ENCODE peak calls at places on chromosome 19, in six cellular contexts. S is heart right ventricle, C is transverse colon, Q is breast epithelium, R is adipocyte, A is thyroid gland. F is an unnamed sample. For H3K4me1, the result is how much of the 10 kb centered on the place peaks cover.

GRCh38 chr19:7078007-7078406 is 8.5 kb downstream of the ZNF557 start:
- DNase-seq in S (no peak), C (no peak), Q (no peak), R (no peak), A (no peak), F (no peak)

GRCh38 chr19:41309225-41310030 is 544 bp upstream of the CCDC97 start:
- DNase-seq in S (no peak), C (no peak), Q (no peak), R (no peak), A (peak), F (no peak)

GRCh38 chr19:313988-314815 is 23.0 kb upstream of the PLPP2 start:
- DNase-seq in S (no peak), C (no peak), Q (no peak), R (no peak), A (no peak), F (peak)

GRCh38 chr19:36093146-36093662 is 17.7 kb upstream of the OVOL3 start:
- DNase-seq in S (no peak), C (no peak), Q (no peak), R (no peak), A (no peak), F (no peak)

GRCh38 chr19:33906578-33907335 is 110.1 kb downstream of the KCTD15 start:
- DNase-seq in S (peak), C (no peak), Q (peak), R (no peak), A (peak), F (no peak)

GRCh38 chr19:282501-282900 is 8.7 kb downstream of the PLPP2 start:
- DNase-seq in S (no peak), C (no peak), Q (no peak), R (no peak), A (no peak), F (no peak)

GRCh38 chr19:17184381-17184841 is 30.7 kb upstream of the USE1 start:
- DNase-seq in S (no peak), C (peak), Q (no peak), R (no peak), A (no peak), F (no peak)

GRCh38 chr19:28482221-28482620 is 730.7 kb downstream of the UQCRFS1 start:
- DNase-seq in S (no peak), C (no peak), Q (no peak), R (no peak), A (peak), F (no peak)

GRCh38 chr19:7515471-7516226 is at the start of gene ZNF358:
- DNase-seq in S (peak), C (peak), Q (no peak), R (peak), A (peak), F (peak)

GRCh38 chr19:15449620-15450527 is at the start of gene WIZ:
- DNase-seq in S (peak), C (peak), Q (peak), R (peak), A (peak), F (peak)

GRCh38 chr19:49786432-49786831 is 19.6 kb downstream of the AP2A1 start:
- DNase-seq in S (no peak), C (no peak), Q (no peak), R (peak), A (no peak), F (no peak)

GRCh38 chr19:56671613-56671994 is at the start of gene ZNF835:
- DNase-seq in S (peak), C (peak), Q (peak), R (no peak), A (peak), F (peak)

GRCh38 chr19:10416380-10417257 is 3.7 kb upstream of the PDE4A start:
- DNase-seq in S (peak), C (peak), Q (peak), R (peak), A (peak), F (peak)

GRCh38 chr19:51799998-51800848 is 5.3 kb downstream of the FPR3 start:
- DNase-seq in S (peak), C (no peak), Q (no peak), R (no peak), A (peak), F (no peak)

GRCh38 chr19:734716-735115 is 16.2 kb upstream of the MISP start:
- DNase-seq in S (no peak), C (no peak), Q (no peak), R (no peak), A (no peak), F (no peak)

GRCh38 chr19:58538257-58539168 is 5.4 kb upstream of the TRIM28 start:
- DNase-seq in S (peak), C (no peak), Q (no peak), R (no peak), A (peak), F (peak)

GRCh38 chr19:5067666-5068065 is 98.8 kb downstream of the KDM4B start:
- DNase-seq in S (no peak), C (no peak), Q (no peak), R (no peak), A (no peak), F (no peak)

GRCh38 chr19:17296278-17296677 is 6.9 kb downstream of the ABHD8 start:
- DNase-seq in S (no peak), C (no peak), Q (no peak), R (peak), A (no peak), F (no peak)

GRCh38 chr19:3253270-3253669 is 28.8 kb downstream of the CELF5 start:
- DNase-seq in S (no peak), C (no peak), Q (no peak), R (no peak), A (no peak), F (no peak)

GRCh38 chr19:7789447-7789846 is 26.4 kb downstream of the CLEC4M start:
- DNase-seq in S (no peak), C (peak), Q (no peak), R (no peak), A (no peak), F (no peak)

GRCh38 chr19:8530061-8530679 is 16.2 kb upstream of the ZNF414 start:
- DNase-seq in S (no peak), C (no peak), Q (no peak), R (no peak), A (no peak), F (no peak)

GRCh38 chr19:4077800-4078683 is 11.3 kb upstream of the ZBTB7A start:
- DNase-seq in S (peak), C (peak), Q (peak), R (peak), A (peak), F (peak)

GRCh38 chr19:4970558-4971423 is 1.9 kb downstream of the KDM4B start:
- DNase-seq in S (peak), C (peak), Q (no peak), R (peak), A (peak), F (peak)

GRCh38 chr19:33545209-33545981 is 23.8 kb upstream of the PEPD start:
- DNase-seq in S (no peak), C (no peak), Q (no peak), R (no peak), A (no peak), F (no peak)

GRCh38 chr19:11125994-11126685 is 29.4 kb downstream of the SPC24 start:
- DNase-seq in S (peak), C (peak), Q (peak), R (peak), A (peak), F (peak)

GRCh38 chr19:56294557-56294956 is 20.1 kb downstream of the ZSCAN5A start:
- DNase-seq in S (no peak), C (no peak), Q (no peak), R (no peak), A (no peak), F (no peak)

GRCh38 chr19:56608274-56608964 is 13.3 kb downstream of the ZNF71 start:
- DNase-seq in S (no peak), C (no peak), Q (no peak), R (no peak), A (no peak), F (no peak)

GRCh38 chr19:51916167-51916566 is 11.1 kb upstream of the ZNF613 start:
- DNase-seq in S (no peak), C (no peak), Q (no peak), R (no peak), A (no peak), F (no peak)

GRCh38 chr19:16429066-16429758 is 42.6 kb downstream of the EPS15L1 start:
- DNase-seq in S (peak), C (no peak), Q (peak), R (no peak), A (peak), F (peak)

GRCh38 chr19:14400913-14401312 is 18.2 kb downstream of the DDX39A start:
- DNase-seq in S (no peak), C (no peak), Q (no peak), R (no peak), A (peak), F (no peak)

GRCh38 chr19:4014541-4015491 is 7.3 kb downstream of the PIAS4 start:
- DNase-seq in S (peak), C (no peak), Q (peak), R (no peak), A (no peak), F (peak)

GRCh38 chr19:37654118-37654517 is 1.1 kb downstream of the ZFP30 start:
- DNase-seq in S (no peak), C (no peak), Q (no peak), R (peak), A (no peak), F (no peak)

GRCh38 chr19:14440049-14440448 is 6.9 kb downstream of the PKN1 start:
- DNase-seq in S (peak), C (peak), Q (no peak), R (no peak), A (peak), F (peak)

DNA sequence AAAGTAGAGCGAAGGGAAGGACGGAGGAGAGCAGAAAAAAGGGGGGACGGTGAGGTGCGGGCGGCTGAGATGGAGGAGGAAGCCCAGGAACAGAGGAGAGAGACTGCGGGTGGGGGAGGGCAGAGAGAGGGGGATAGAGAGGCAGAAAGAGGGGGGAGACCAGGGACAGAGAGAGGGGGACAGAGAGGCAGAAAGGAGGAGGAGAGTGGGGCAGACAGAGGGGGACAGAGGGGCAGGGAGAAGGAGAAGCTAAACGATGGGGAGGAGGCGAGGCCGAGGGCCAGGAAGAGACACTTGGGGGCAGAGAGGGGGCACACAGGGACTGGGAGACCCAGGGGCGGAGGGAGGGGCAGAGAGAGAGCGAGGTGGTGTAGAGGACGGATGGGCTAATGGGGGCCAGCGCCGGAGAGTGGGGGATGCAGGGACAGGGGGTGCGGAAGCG is 711 bp downstream of the MEIS3 start:
- DNase-seq in S (no peak), C (no peak), Q (no peak), R (peak), A (no peak), F (no peak)
- H3K4me3 ChIP-seq in S (peak), C (peak), Q (peak), R (peak), A (no peak), F (peak)

DNA sequence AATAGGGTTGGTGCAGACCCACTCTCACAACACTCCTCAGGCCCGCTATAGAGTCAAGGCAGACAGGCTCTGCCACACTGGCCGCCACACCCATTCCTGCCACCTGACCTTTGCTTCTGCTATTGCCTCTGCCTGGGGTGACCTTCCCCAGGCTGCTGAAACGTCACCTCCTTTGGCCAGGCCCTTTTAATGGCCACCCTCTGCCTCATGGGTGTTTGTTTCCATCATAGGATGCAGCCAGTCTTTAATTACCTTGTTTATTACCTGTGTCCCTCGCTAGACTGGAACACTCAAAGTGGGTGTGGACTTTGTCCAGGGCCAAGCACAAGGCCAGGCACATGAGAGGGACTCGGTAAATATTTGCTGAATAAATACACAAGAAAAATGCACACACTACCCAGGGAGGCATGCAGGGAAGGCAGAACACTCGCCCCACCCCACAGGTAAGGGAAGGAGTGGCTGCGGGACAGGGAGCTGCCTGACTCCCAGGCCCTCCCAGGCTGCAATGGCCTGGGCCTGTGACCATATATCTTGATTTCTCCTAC is 3.2 kb downstream of the LSM4 start:
- DNase-seq in S (no peak), C (peak), Q (no peak), R (no peak), A (no peak), F (peak)
- H3K4me1 ChIP-seq in S (half or more), C (under half), Q (under half), R (under half), A (half or more), F (half or more)

GRCh38 chr19:39679791-39680168 is 24.1 kb downstream of the LGALS16 start:
- DNase-seq in S (no peak), C (no peak), Q (no peak), R (no peak), A (no peak), F (no peak)

GRCh38 chr19:39680593-39680992 is 23.7 kb upstream of the LGALS14 start:
- DNase-seq in S (no peak), C (no peak), Q (no peak), R (no peak), A (no peak), F (no peak)

GRCh38 chr19:39677931-39678889 is 22.5 kb downstream of the LGALS16 start:
- DNase-seq in S (no peak), C (no peak), Q (peak), R (no peak), A (peak), F (peak)

GRCh38 chr19:39681416-39681815 is 22.9 kb upstream of the LGALS14 start:
- DNase-seq in S (no peak), C (no peak), Q (no peak), R (no peak), A (no peak), F (no peak)

DNA sequence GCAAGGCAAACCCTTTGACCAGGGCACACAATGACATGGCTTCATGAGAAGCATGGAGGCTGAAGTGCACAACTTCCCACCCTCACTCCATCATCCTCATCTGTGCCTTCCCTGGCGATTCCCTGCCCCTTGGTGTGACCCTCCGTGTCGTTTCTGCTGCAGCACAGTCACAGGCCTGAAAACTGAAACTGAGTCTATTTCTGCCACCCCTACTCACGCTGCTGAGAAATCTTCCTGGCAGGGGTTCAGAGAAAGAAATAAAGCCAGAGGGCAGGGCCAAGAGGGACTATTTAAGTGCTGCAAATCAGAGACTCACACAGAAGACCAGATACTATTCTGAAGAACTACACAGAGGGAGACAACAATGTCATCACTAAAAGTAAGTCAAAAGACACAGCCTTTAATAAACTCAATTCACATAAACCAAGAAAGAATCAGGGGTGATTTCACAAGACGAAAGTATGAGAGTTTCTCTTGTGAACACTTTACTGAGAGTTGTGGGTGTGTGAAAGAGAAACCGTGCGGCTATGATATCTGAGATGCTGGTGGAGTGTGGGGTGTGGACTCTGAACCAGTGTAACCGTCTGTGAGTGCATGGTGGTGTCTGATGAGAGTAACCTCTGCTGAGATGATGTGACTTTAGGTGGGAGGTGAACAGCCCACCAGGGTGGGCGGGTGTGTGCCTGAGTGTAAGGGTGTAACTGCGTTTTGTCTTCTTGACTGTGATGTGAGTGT is 23.5 kb downstream of the LGALS16 start:
- DNase-seq in S (no peak), C (no peak), Q (no peak), R (no peak), A (peak), F (no peak)
- H3K4me3 ChIP-seq in S (no peak), C (no peak), Q (no peak), R (peak), A (no peak), F (no peak)

GRCh38 chr19:48615145-48616040 is 517 bp upstream of the FAM83E start:
- DNase-seq in S (no peak), C (no peak), Q (no peak), R (no peak), A (no peak), F (no peak)
- H3K4me1 ChIP-seq in S (under half), C (under half), Q (under half), R (under half), A (under half), F (half or more)

DNA sequence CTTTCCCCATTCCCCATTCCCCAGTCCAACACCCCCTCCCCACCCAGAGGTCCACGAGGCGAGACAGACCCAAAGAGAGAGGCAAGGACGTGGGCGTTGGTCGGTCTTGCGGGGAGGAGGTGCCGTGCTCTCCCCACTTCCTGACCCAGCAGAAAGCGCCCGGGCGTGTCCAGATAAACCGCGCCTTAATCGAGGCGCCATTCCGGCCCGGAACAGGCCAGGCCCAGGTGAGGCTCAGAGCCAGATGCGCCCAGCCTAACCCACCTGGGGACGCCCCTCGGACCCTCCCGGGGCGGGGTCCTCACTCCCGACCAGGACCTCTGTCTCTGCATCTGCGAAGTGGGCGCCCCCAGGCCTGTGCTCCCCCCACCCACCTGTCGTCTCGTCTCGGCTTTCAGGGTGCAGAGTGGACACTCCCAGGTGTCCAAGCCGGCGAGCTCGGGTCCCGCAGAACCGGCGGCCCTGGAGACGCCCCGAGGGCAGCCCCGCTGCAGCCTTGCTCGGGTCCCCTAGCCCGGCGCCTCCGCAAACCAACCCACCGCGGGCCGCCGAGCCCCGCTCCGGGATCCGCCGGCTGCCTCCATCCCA is 5.1 kb upstream of the ONECUT3 start:
- DNase-seq in S (no peak), C (peak), Q (no peak), R (no peak), A (no peak), F (peak)
- H3K4me3 ChIP-seq in S (no peak), C (no peak), Q (peak), R (no peak), A (no peak), F (peak)

GRCh38 chr19:13024958-13025653 is 29.8 kb downstream of the NFIX start:
- DNase-seq in S (no peak), C (peak), Q (no peak), R (no peak), A (peak), F (no peak)
- H3K4me1 ChIP-seq in S (half or more), C (under half), Q (under half), R (half or more), A (half or more), F (half or more)